ENCODE peak calls at places on chromosomes 2 and 18, in eight cellular contexts. W is KBM-7; S is caudate nucleus; Q is ACHN; I is spleen; J is stimulated activated CD4-positive, alpha-beta T cell treated with anti-CD3 and anti-CD28 coated beads, Interleukin-12 subunit alpha, Interleukin-12 subunit beta, amount 100 ng/mL, for 24 hours; H is neuronal stem cell; O is SW480. A is an unnamed sample.

GRCh38 chr2:140804682-140805235 is 1326.1 kb downstream of the LRP1B start:
- DNase-seq in W (no peak), S (no peak), Q (no peak), I (no peak), J (no peak), H (no peak), O (no peak), A (no peak)

GRCh38 chr2:240837621-240838020 is 17.6 kb upstream of the KIF1A start:
- DNase-seq in W (no peak), S (no peak), Q (no peak), I (peak; percentile 40), J (no peak), H (no peak), O (no peak), A (no peak)

GRCh38 chr2:16584824-16585546 is 80.6 kb downstream of the CYRIA start:
- DNase-seq in W (peak; percentile 4), S (no peak), Q (no peak), I (no peak), J (no peak), H (no peak), O (no peak), A (no peak)

GRCh38 chr2:10267036-10267435 is 35.7 kb upstream of the HPCAL1 start:
- DNase-seq in W (no peak), S (no peak), Q (no peak), I (no peak), J (no peak), H (no peak), O (no peak), A (no peak)

GRCh38 chr2:109435866-109436634 is 177.7 kb downstream of the SEPTIN10 start:
- DNase-seq in W (no peak), S (no peak), Q (no peak), I (peak; percentile 39), J (no peak), H (no peak), O (no peak), A (peak; percentile 15)

GRCh38 chr18:45012286-45012685 is 331.6 kb downstream of the SETBP1 start:
- DNase-seq in W (no peak), S (no peak), Q (no peak), I (no peak), J (no peak), H (no peak), O (no peak), A (no peak)

GRCh38 chr2:46091004-46091403 is 206.2 kb upstream of the EPAS1 start:
- DNase-seq in W (no peak), S (no peak), Q (no peak), I (no peak), J (no peak), H (no peak), O (no peak), A (no peak)

GRCh38 chr2:32805104-32806095 is 141.4 kb upstream of the LTBP1 start:
- DNase-seq in W (no peak), S (no peak), Q (peak; percentile 27), I (no peak), J (no peak), H (no peak), O (no peak), A (no peak)

GRCh38 chr2:199975297-199975895 is 20.0 kb downstream of the MAIP1 start:
- DNase-seq in W (no peak), S (no peak), Q (no peak), I (no peak), J (no peak), H (no peak), O (peak; percentile 65), A (no peak)

GRCh38 chr2:24970483-24971299 is 1.1 kb downstream of the DNAJC27 start:
- DNase-seq in W (no peak), S (no peak), Q (peak; percentile 32), I (no peak), J (no peak), H (no peak), O (peak; percentile 57), A (no peak)

GRCh38 chr2:2325538-2325937 is 5.5 kb downstream of the MYT1L start:
- DNase-seq in W (no peak), S (no peak), Q (no peak), I (no peak), J (no peak), H (no peak), O (no peak), A (no peak)

GRCh38 chr2:139480251-139480650 is 700.1 kb upstream of the NXPH2 start:
- DNase-seq in W (no peak), S (no peak), Q (no peak), I (no peak), J (no peak), H (peak; percentile 5), O (no peak), A (no peak)

GRCh38 chr2:23498941-23499340 is 114.0 kb downstream of the KLHL29 start:
- DNase-seq in W (no peak), S (no peak), Q (no peak), I (no peak), J (no peak), H (no peak), O (no peak), A (no peak)

GRCh38 chr18:6220129-6220528 is 194.6 kb downstream of the L3MBTL4 start:
- DNase-seq in W (no peak), S (no peak), Q (no peak), I (no peak), J (no peak), H (no peak), O (no peak), A (no peak)

GRCh38 chr2:624551-625347 is 52.5 kb downstream of the TMEM18 start:
- DNase-seq in W (no peak), S (no peak), Q (no peak), I (no peak), J (no peak), H (no peak), O (no peak), A (no peak)

GRCh38 chr18:45871655-45872054 is 46.2 kb downstream of the SIGLEC15 start:
- DNase-seq in W (no peak), S (no peak), Q (no peak), I (no peak), J (no peak), H (no peak), O (peak; percentile 1), A (no peak)

A was measured in occipital lobe.